ENCODE peak calls at places on chromosomes 13 and 19, in six cellular contexts. One of them, this sample, is unnamed.

GRCh38 chr13:44516771-44517170 is 59.4 kb downstream of the TSC22D1 start:
- DNase-seq in BJ: no peak
- DNase-seq in neural progenitor cell: peak; percentile 47
- DNase-seq in tibial artery: no peak
- DNase-seq in astrocyte of the cerebellum: no peak
- DNase-seq in brain microvascular endothelial cell: no peak
- DNase-seq in this sample: no peak

GRCh38 chr19:18208098-18208951 is 4.5 kb upstream of the RAB3A start:
- DNase-seq in BJ: peak; percentile 48
- DNase-seq in neural progenitor cell: peak; percentile 57
- DNase-seq in tibial artery: no peak
- DNase-seq in astrocyte of the cerebellum: no peak
- DNase-seq in brain microvascular endothelial cell: peak; percentile 90
- DNase-seq in this sample: no peak

GRCh38 chr19:50384685-50385535 is 763 bp downstream of the POLD1 start:
- DNase-seq in BJ: no peak
- DNase-seq in neural progenitor cell: peak; percentile 46
- DNase-seq in tibial artery: no peak
- DNase-seq in astrocyte of the cerebellum: no peak
- DNase-seq in brain microvascular endothelial cell: peak; percentile 37
- DNase-seq in this sample: no peak

GRCh38 chr13:31945202-31945978 is 86.2 kb upstream of the FRY start:
- DNase-seq in BJ: peak; percentile 62
- DNase-seq in neural progenitor cell: peak; percentile 41
- DNase-seq in tibial artery: peak; percentile 85
- DNase-seq in astrocyte of the cerebellum: peak; percentile 13
- DNase-seq in brain microvascular endothelial cell: peak; percentile 60
- DNase-seq in this sample: peak; percentile 88

GRCh38 chr13:46831588-46832194 is 34.7 kb upstream of the ESD start:
- DNase-seq in BJ: peak; percentile 1
- DNase-seq in neural progenitor cell: peak; percentile 61
- DNase-seq in tibial artery: no peak
- DNase-seq in astrocyte of the cerebellum: peak; percentile 46
- DNase-seq in brain microvascular endothelial cell: peak; percentile 46
- DNase-seq in this sample: no peak

GRCh38 chr13:97307882-97308624 is 85.9 kb downstream of the MBNL2 start:
- DNase-seq in BJ: no peak
- DNase-seq in neural progenitor cell: peak; percentile 50
- DNase-seq in tibial artery: no peak
- DNase-seq in astrocyte of the cerebellum: peak; percentile 85
- DNase-seq in brain microvascular endothelial cell: peak; percentile 53
- DNase-seq in this sample: no peak

GRCh38 chr19:55269299-55269698 is 10.5 kb upstream of the PPP6R1 start:
- DNase-seq in BJ: no peak
- DNase-seq in neural progenitor cell: no peak
- DNase-seq in tibial artery: no peak
- DNase-seq in astrocyte of the cerebellum: no peak
- DNase-seq in brain microvascular endothelial cell: no peak
- DNase-seq in this sample: no peak

GRCh38 chr13:106867249-106867648 is 299.3 kb upstream of the ARGLU1 start:
- DNase-seq in BJ: no peak
- DNase-seq in neural progenitor cell: peak; percentile 32
- DNase-seq in tibial artery: no peak
- DNase-seq in astrocyte of the cerebellum: no peak
- DNase-seq in brain microvascular endothelial cell: peak; percentile 32
- DNase-seq in this sample: no peak

GRCh38 chr13:26881154-26881553 is 120.6 kb upstream of the GPR12 start:
- DNase-seq in BJ: no peak
- DNase-seq in neural progenitor cell: no peak
- DNase-seq in tibial artery: no peak
- DNase-seq in astrocyte of the cerebellum: no peak
- DNase-seq in brain microvascular endothelial cell: peak; percentile 45
- DNase-seq in this sample: no peak

GRCh38 chr13:27041341-27041740 is 130.3 kb downstream of the USP12 start:
- DNase-seq in BJ: no peak
- DNase-seq in neural progenitor cell: no peak
- DNase-seq in tibial artery: no peak
- DNase-seq in astrocyte of the cerebellum: no peak
- DNase-seq in brain microvascular endothelial cell: no peak
- DNase-seq in this sample: no peak

GRCh38 chr19:45901432-45901903 is 945 bp downstream of the MYPOP start:
- DNase-seq in BJ: no peak
- DNase-seq in neural progenitor cell: peak; percentile 62
- DNase-seq in tibial artery: peak; percentile 33
- DNase-seq in astrocyte of the cerebellum: no peak
- DNase-seq in brain microvascular endothelial cell: no peak
- DNase-seq in this sample: no peak

GRCh38 chr19:37885392-37885791 is 21.0 kb downstream of the WDR87 start:
- DNase-seq in BJ: no peak
- DNase-seq in neural progenitor cell: no peak
- DNase-seq in tibial artery: no peak
- DNase-seq in astrocyte of the cerebellum: no peak
- DNase-seq in brain microvascular endothelial cell: no peak
- DNase-seq in this sample: no peak
- TF ChIP-seq CTCF in BJ: no peak
- TF ChIP-seq CTCF in neural progenitor cell: no peak
- TF ChIP-seq CTCF in tibial artery: no peak
- TF ChIP-seq CTCF in astrocyte of the cerebellum: no peak
- TF ChIP-seq CTCF in brain microvascular endothelial cell: peak; percentile 7
- TF ChIP-seq CTCF in this sample: no peak

GRCh38 chr13:105412171-105412570 is 1123.3 kb downstream of the EFNB2 start:
- DNase-seq in BJ: no peak
- DNase-seq in neural progenitor cell: no peak
- DNase-seq in tibial artery: no peak
- DNase-seq in astrocyte of the cerebellum: no peak
- DNase-seq in brain microvascular endothelial cell: no peak
- DNase-seq in this sample: no peak

GRCh38 chr13:105414639-105415038 is 1120.8 kb downstream of the EFNB2 start:
- DNase-seq in BJ: no peak
- DNase-seq in neural progenitor cell: no peak
- DNase-seq in tibial artery: no peak
- DNase-seq in astrocyte of the cerebellum: no peak
- DNase-seq in brain microvascular endothelial cell: no peak
- DNase-seq in this sample: no peak

GRCh38 chr13:105406551-105406950 is 1128.9 kb downstream of the EFNB2 start:
- DNase-seq in BJ: no peak
- DNase-seq in neural progenitor cell: no peak
- DNase-seq in tibial artery: no peak
- DNase-seq in astrocyte of the cerebellum: no peak
- DNase-seq in brain microvascular endothelial cell: no peak
- DNase-seq in this sample: no peak

GRCh38 chr13:105410602-105411001 is 1124.9 kb downstream of the EFNB2 start:
- DNase-seq in BJ: peak; percentile 5
- DNase-seq in neural progenitor cell: peak; percentile 77
- DNase-seq in tibial artery: peak; percentile 40
- DNase-seq in astrocyte of the cerebellum: no peak
- DNase-seq in brain microvascular endothelial cell: no peak
- DNase-seq in this sample: no peak
- TF ChIP-seq CTCF in BJ: peak; percentile 88
- TF ChIP-seq CTCF in neural progenitor cell: peak; percentile 85
- TF ChIP-seq CTCF in tibial artery: peak; percentile 28
- TF ChIP-seq CTCF in astrocyte of the cerebellum: peak; percentile 59
- TF ChIP-seq CTCF in brain microvascular endothelial cell: peak; percentile 84
- TF ChIP-seq CTCF in this sample: peak; percentile 37

GRCh38 chr13:61685683-61686013 is 270.0 kb upstream of the PCDH20 start:
- DNase-seq in BJ: no peak
- DNase-seq in neural progenitor cell: peak; percentile 68
- DNase-seq in tibial artery: no peak
- DNase-seq in astrocyte of the cerebellum: no peak
- DNase-seq in brain microvascular endothelial cell: no peak
- DNase-seq in this sample: no peak
- TF ChIP-seq CTCF in BJ: no peak
- TF ChIP-seq CTCF in neural progenitor cell: peak; percentile 56
- TF ChIP-seq CTCF in tibial artery: no peak
- TF ChIP-seq CTCF in astrocyte of the cerebellum: no peak
- TF ChIP-seq CTCF in brain microvascular endothelial cell: peak; percentile 35
- TF ChIP-seq CTCF in this sample: no peak

DNA sequence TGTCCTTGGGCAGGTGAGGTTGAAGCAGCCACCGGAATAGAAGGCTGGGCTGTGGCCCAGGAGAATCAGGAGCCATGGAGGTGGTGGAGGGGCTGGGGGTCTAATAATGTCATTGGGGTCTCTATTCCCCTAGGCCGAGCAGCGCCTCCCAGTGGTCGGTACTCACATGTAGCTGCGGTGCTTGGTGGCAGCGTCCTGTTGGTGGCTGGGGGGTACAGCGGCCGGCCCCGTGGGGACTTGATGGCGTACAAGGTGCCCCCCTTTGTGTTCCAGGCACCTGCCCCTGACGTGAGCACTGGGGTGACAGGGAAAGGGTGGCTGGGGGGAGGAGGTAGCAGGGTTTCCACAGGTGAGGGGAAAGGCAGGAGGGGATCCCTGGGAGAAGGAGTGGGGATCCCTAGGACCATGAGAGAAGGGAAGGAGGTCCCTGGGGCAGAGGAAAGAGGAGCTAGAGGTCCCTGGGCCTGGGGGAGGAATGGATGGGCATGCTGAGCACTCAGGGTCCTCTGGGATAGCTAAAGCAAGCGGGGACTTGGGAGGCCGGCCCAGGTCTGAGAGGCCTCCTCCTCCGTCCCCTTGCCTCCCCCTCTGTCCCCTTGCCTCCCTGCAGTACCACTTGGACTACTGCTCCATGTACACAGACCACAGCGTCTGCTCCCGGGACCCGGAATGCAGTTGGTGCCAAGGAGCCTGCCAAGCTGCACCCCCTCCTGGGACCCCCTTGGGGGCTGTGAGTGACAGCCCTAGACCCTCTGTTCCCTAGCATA is 18.1 kb downstream of the MEGF8 start:
- DNase-seq in BJ: no peak
- DNase-seq in neural progenitor cell: peak; percentile 52
- DNase-seq in tibial artery: no peak
- DNase-seq in astrocyte of the cerebellum: no peak
- DNase-seq in brain microvascular endothelial cell: no peak
- DNase-seq in this sample: no peak
- TF ChIP-seq CTCF in BJ: peak; percentile 26
- TF ChIP-seq CTCF in neural progenitor cell: peak; percentile 52
- TF ChIP-seq CTCF in tibial artery: no peak
- TF ChIP-seq CTCF in astrocyte of the cerebellum: peak; percentile 28
- TF ChIP-seq CTCF in brain microvascular endothelial cell: peak; percentile 42
- TF ChIP-seq CTCF in this sample: no peak

GRCh38 chr19:5324947-5325346 is 15.7 kb downstream of the PTPRS start:
- DNase-seq in BJ: no peak
- DNase-seq in neural progenitor cell: no peak
- DNase-seq in tibial artery: no peak
- DNase-seq in astrocyte of the cerebellum: no peak
- DNase-seq in brain microvascular endothelial cell: no peak
- DNase-seq in this sample: no peak
- TF ChIP-seq CTCF in BJ: no peak
- TF ChIP-seq CTCF in neural progenitor cell: no peak
- TF ChIP-seq CTCF in tibial artery: no peak
- TF ChIP-seq CTCF in astrocyte of the cerebellum: no peak
- TF ChIP-seq CTCF in brain microvascular endothelial cell: no peak
- TF ChIP-seq CTCF in this sample: no peak

DNA sequence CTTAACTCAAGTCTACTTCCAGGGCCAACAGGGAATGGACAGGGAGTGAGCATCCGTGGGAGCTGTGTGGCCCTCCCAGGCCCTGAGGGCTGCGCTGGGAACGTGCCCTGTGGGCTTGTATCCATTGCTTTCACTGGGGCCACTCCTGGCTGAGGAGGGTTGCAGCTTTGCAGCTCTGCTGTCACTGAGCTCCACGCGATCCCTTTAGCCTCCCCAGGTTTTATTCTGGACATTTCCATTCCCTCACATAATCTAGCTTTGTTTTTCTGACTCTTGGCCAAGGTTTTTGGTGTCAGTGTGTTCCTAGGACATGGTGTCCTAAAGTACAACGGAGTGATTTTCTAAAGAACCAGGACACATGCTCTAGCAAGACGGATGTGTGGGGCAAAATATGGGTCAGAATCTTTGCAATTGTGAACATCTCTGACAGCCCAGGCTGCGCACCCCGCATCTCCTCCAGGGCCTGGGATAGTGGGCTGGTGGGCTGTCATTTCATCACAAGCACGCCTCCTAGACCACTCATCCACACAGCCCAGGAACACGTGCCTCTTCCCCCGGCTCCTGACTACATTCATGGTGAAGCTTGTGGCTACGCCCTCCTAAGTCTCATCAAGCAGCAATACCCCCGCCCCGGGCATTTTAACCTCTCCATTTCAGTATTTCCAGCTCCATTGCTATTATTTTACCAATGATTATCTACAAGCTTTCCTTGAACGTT is 27.9 kb downstream of the GGACT start:
- DNase-seq in BJ: no peak
- DNase-seq in neural progenitor cell: no peak
- DNase-seq in tibial artery: no peak
- DNase-seq in astrocyte of the cerebellum: no peak
- DNase-seq in brain microvascular endothelial cell: no peak
- DNase-seq in this sample: no peak
- TF ChIP-seq CTCF in BJ: no peak
- TF ChIP-seq CTCF in neural progenitor cell: no peak
- TF ChIP-seq CTCF in tibial artery: no peak
- TF ChIP-seq CTCF in astrocyte of the cerebellum: no peak
- TF ChIP-seq CTCF in brain microvascular endothelial cell: no peak
- TF ChIP-seq CTCF in this sample: no peak

DNA sequence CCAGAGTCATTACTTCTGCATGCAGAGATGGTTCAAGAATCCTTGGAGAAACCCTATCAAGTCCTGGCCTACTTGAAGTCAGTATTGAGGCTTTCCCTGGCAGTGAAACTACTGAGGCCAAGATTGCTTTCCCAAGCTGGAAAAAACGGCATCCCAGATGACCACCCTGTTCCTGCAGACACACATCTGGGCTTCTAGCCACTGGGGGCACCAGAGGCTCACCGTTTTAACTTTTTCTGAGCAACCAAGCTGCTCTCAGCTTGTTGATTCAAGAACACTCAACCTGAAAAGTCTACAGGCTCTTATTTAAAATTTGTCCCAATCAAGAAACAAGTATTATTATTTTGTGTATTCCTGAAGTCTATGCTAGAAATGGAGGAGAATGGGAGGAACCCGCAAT is 66.6 kb downstream of the SPRYD7 start:
- DNase-seq in BJ: no peak
- DNase-seq in neural progenitor cell: peak; percentile 57
- DNase-seq in tibial artery: no peak
- DNase-seq in astrocyte of the cerebellum: no peak
- DNase-seq in brain microvascular endothelial cell: peak; percentile 40
- DNase-seq in this sample: no peak
- TF ChIP-seq CTCF in BJ: peak; percentile 40
- TF ChIP-seq CTCF in neural progenitor cell: peak; percentile 57
- TF ChIP-seq CTCF in tibial artery: no peak
- TF ChIP-seq CTCF in astrocyte of the cerebellum: peak; percentile 45
- TF ChIP-seq CTCF in brain microvascular endothelial cell: peak; percentile 75
- TF ChIP-seq CTCF in this sample: no peak